ENCODE peak calls at places on chromosome 19, in ten cellular contexts. S is upper lobe of left lung, U is ovary, B is body of pancreas, V is tibial nerve, G is uterus, H is H54, P is erythroblast, A is IMR-90, L is esophagus squamous epithelium. C is an unnamed sample.

GRCh38 chr19:28454083-28454482 is 758.9 kb downstream of the UQCRFS1 start:
- DNase-seq in L (no peak), V (no peak), G (no peak), B (no peak), S (no peak), H (no peak), U (no peak), A (no peak), P (no peak), C (no peak)

GRCh38 chr19:54002495-54003315 is 11.3 kb downstream of the CACNG6 start:
- DNase-seq in H (no peak), L (no peak), V (no peak), A (no peak), B (no peak), P (no peak), S (no peak), U (no peak), G (no peak), C (no peak)

GRCh38 chr19:50969413-50969760 is at the start of gene KLK6:
- DNase-seq in B (no peak), G (no peak), S (no peak), P (no peak), V (no peak), U (no peak), H (no peak), L (no peak), A (no peak), C (no peak)

GRCh38 chr19:40604647-40605200 is 3.6 kb downstream of the LTBP4 start:
- DNase-seq in A (no peak), B (peak), P (peak), L (no peak), U (peak), V (no peak), H (no peak), S (no peak), G (peak), C (no peak)

GRCh38 chr19:50952890-50953289 is at the start of gene KLK5:
- DNase-seq in A (no peak), V (no peak), L (no peak), G (no peak), U (no peak), H (peak), S (no peak), P (no peak), B (no peak), C (no peak)

GRCh38 chr19:12722566-12723382 is 958 bp downstream of the TNPO2 start:
- DNase-seq in A (peak), B (peak), U (peak), L (peak), P (peak), V (peak), G (peak), S (peak), H (peak), C (peak)

GRCh38 chr19:40750035-40750284 is 317 bp downstream of the ACTMAP start:
- DNase-seq in S (no peak), L (no peak), V (no peak), H (no peak), A (no peak), B (no peak), U (peak), G (no peak), P (no peak), C (no peak)

GRCh38 chr19:45822716-45823115 is 7.6 kb upstream of the RSPH6A start:
- DNase-seq in L (no peak), V (no peak), H (no peak), U (no peak), B (no peak), P (no peak), G (no peak), S (no peak), A (no peak), C (no peak)

GRCh38 chr19:45779231-45780145 is 2.8 kb downstream of the DMPK start:
- DNase-seq in U (peak), B (peak), S (peak), H (no peak), P (peak), V (peak), G (peak), A (no peak), L (peak), C (peak)

GRCh38 chr19:676343-677105 is at the start of gene FSTL3:
- DNase-seq in U (peak), B (no peak), V (no peak), P (no peak), A (no peak), G (peak), L (no peak), H (no peak), S (no peak), C (no peak)

GRCh38 chr19:21202865-21203494 is 61.1 kb downstream of the ZNF431 start:
- DNase-seq in H (peak), P (peak), V (peak), U (no peak), S (peak), B (peak), L (no peak), G (no peak), A (peak), C (peak)

GRCh38 chr19:1070576-1070930 is 3.6 kb downstream of the ARHGAP45 start:
- DNase-seq in A (no peak), P (no peak), H (no peak), V (no peak), S (no peak), U (no peak), B (no peak), G (no peak), L (no peak), C (no peak)

GRCh38 chr19:50779504-50780457 is 9.5 kb downstream of the GPR32 start:
- DNase-seq in A (no peak), L (no peak), G (no peak), B (no peak), P (no peak), H (no peak), U (no peak), V (no peak), S (no peak), C (no peak)

GRCh38 chr19:35347171-35347929 is at the start of gene FFAR1:
- DNase-seq in B (peak), P (no peak), V (peak), H (no peak), A (no peak), S (peak), U (peak), L (no peak), G (no peak), C (no peak)

GRCh38 chr19:50983625-50984292 is at the start of gene KLK7:
- DNase-seq in B (no peak), L (no peak), S (no peak), V (no peak), P (no peak), A (no peak), H (no peak), U (no peak), G (no peak), C (no peak)

GRCh38 chr19:48206402-48207093 is 36.1 kb downstream of the ZSWIM9 start:
- DNase-seq in H (no peak), U (no peak), G (no peak), B (no peak), A (no peak), V (no peak), S (peak), L (no peak), P (peak), C (no peak)
- TF ChIP-seq POLR2A in H (no peak), U (no peak), G (no peak), B (no peak), A (no peak), V (no peak), S (peak), L (no peak), P (no peak), C (no peak)

DNA sequence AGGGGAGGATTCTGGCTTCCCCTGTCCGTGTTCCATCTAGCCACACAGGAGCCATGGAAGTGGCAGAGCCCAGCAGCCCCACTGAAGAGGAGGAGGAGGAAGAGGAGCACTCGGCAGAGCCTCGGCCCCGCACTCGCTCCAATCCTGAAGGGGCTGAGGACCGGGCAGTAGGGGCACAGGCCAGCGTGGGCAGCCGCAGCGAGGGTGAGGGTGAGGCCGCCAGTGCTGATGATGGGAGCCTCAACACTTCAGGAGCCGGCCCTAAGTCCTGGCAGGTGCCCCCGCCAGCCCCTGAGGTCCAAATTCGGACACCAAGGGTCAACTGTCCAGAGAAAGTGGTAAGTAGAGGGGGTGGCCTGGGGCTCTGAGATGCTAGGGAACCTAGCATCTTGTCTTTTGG is 1.5 kb downstream of the BABAM1 start:
- DNase-seq in G (no peak), S (no peak), U (no peak), V (no peak), P (no peak), A (no peak), B (no peak), L (no peak), H (no peak), C (no peak)
- TF ChIP-seq POLR2A in G (no peak), S (no peak), U (no peak), V (no peak), P (no peak), A (no peak), B (no peak), L (no peak), H (no peak), C (no peak)

GRCh38 chr19:5064896-5065295 is 96.0 kb downstream of the KDM4B start:
- DNase-seq in A (no peak), H (no peak), B (no peak), G (no peak), L (no peak), V (no peak), U (no peak), S (no peak), P (no peak), C (no peak)
- TF ChIP-seq POLR2A in A (no peak), H (no peak), B (no peak), G (no peak), L (no peak), V (no peak), U (no peak), S (no peak), P (no peak), C (no peak)

GRCh38 chr19:30593975-30594925 is 222.1 kb downstream of the ZNF536 start:
- DNase-seq in P (no peak), L (no peak), A (no peak), U (no peak), G (no peak), V (no peak), H (no peak), B (no peak), S (no peak), C (no peak)

GRCh38 chr19:30596813-30597399 is 224.7 kb downstream of the ZNF536 start:
- DNase-seq in L (no peak), V (no peak), U (no peak), H (no peak), B (no peak), S (no peak), G (no peak), P (no peak), A (no peak), C (no peak)

GRCh38 chr19:30596268-30596667 is 224.1 kb downstream of the ZNF536 start:
- DNase-seq in H (no peak), A (no peak), B (no peak), U (no peak), P (no peak), G (no peak), L (no peak), S (no peak), V (no peak), C (no peak)

GRCh38 chr19:30590596-30591229 is 218.5 kb downstream of the ZNF536 start:
- DNase-seq in S (no peak), A (no peak), P (no peak), L (no peak), G (no peak), V (no peak), U (no peak), B (no peak), H (no peak), C (no peak)

DNA sequence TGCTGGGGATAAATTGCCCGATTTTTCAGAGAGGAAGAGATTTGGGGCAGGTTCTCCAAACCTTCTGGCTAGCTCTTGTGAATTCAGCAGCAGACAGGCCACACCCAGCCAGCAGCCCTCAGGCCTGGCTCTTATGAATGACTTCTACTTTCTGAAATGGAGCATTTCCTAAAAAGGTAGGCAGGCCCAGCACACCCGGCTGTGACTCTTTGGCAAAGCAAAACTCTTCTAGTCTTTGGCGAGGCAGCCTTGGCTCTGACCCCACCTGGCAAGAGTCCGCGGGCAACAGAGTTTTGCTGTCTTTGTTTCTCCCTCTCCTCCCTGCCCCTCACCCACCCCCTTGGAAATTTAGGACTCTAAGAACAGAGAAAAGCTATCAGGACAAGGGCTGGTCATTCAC is 221.2 kb downstream of the ZNF536 start:
- DNase-seq in A (no peak), V (no peak), G (peak), S (no peak), L (no peak), P (no peak), B (no peak), H (no peak), U (no peak), C (no peak)
- TF ChIP-seq POLR2A in A (no peak), V (no peak), G (no peak), S (no peak), L (no peak), P (no peak), B (no peak), H (no peak), U (no peak), C (no peak)

DNA sequence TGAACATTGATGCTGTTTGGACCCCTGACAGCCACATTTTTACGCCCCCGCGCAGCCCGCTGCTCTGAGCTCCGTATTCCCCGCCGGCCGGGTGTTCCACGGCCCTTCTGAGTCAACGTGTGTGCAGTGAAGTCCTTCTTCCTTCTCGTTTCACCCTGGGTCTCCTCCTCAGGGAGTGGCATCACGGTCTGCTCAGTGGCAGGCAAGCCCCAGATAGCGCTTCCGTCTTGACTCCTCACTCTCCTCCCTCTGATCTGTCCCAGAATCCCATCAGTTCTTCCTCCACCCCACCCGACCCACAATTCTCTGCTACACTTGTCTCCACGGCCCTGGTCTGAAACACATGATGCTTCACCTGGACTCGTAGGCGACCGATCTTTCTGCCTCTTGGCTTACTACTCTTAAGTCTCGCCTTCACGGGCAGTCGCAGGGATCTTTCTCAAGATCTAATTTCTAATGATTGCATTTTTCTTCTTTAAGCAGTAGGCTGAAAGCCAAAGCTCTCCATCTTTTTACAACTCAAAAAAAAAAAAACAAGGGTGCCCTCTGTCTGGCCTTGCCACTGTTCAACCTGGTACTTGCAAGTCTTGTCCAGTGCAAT is 33.9 kb downstream of the CCNE1 start:
- DNase-seq in V (no peak), P (peak), A (peak), U (no peak), B (no peak), G (no peak), S (no peak), H (peak), L (no peak), C (no peak)
- TF ChIP-seq POLR2A in V (no peak), P (no peak), A (no peak), U (no peak), B (no peak), G (no peak), S (no peak), H (peak), L (no peak), C (no peak)

DNA sequence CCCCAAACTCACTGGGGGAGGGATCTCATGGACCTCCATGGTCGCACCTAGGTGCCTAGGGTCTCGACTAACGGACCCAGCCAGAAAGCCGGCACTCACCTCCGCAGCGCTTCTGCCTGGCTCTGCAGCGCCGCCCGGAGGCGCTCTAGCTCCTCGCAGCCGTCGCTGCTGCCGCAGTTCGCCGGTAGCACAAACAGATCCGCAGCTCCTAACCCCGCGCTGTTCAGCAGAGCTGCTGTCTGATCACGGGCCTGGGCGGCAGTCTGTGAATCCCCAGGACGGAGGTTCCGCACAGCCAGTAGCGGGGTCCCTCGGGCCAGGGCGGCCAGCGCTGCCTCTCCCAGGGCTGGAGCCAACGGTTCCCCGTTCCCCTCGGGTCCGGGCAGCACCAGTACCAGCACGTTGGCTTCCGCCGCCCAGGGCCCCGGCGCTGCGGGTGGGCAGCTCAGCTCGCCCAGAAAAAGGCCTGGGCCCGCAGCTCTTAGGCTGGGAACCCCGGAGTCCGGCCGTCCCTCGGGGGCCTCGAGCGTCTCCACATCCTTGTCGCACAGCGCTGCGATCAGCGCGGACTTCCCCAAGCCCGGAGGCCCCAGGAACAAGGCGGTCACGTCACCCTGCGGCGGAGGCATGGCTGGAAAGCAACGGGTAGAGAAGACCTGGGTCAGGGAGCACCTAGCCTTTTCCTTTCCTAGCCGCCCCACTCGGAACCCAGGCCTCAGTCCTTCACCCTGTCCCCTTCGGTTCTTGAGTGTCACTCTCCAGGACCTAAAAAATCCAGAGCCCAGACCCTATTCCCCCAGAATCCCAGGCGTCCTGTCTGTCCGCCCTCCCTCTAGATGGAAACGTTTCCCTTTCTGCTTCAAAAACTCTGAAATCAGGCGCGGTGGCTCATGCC is 977 bp downstream of the IRGQ start:
- DNase-seq in G (no peak), L (no peak), U (peak), V (no peak), S (peak), H (peak), B (peak), A (peak), P (peak), C (peak)
- TF ChIP-seq POLR2A in G (no peak), L (no peak), U (no peak), V (no peak), S (peak), H (no peak), B (peak), A (no peak), P (peak), C (no peak)

DNA sequence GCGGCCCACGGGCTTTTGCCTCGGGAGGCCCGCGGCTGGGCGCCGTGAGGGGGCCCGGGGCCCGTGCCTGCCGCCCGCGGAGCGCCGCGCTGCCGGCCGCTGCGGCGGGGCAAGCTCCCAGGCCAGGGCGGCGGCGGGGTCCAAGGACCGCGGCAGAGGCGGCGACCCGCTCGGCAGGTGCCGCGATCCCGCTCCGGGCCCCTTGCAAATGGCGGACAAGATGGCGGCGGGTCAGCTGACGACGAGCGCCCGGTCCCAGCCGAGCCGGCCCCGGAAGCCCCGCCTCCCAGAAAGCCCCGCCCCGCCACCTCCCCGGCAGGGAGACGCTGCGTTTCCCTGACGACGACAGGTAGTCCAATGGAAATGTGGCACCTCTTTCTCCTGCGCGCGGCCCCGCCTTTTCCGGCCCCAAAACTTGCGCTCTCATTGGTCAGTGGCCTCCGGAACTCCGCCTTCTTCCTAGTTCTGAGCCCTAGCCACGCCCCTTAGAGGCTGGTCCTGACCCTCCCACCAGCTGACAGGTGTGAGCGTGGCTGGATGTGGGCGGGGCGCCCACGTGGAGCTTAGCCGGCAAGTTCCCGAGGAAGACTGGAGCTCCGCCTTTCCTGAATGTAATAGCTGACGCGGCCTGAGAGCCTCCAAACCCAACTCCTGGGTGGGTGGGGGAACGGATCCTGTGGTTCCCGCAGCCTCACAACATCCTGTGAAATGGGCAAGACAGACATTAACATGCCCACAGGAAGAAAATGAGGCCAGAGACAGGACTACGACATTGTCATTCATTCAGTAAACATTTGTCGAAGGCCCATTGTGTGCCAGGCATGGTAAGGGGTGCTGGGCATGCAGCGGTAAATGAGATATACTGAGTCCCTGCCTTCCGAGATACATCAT is at the start of gene AP3D1:
- DNase-seq in L (peak), U (peak), V (peak), A (peak), G (peak), S (peak), B (peak), H (peak), P (peak), C (peak)
- TF ChIP-seq POLR2A in L (no peak), U (no peak), V (peak), A (peak), G (peak), S (peak), B (no peak), H (peak), P (peak), C (no peak)

DNA sequence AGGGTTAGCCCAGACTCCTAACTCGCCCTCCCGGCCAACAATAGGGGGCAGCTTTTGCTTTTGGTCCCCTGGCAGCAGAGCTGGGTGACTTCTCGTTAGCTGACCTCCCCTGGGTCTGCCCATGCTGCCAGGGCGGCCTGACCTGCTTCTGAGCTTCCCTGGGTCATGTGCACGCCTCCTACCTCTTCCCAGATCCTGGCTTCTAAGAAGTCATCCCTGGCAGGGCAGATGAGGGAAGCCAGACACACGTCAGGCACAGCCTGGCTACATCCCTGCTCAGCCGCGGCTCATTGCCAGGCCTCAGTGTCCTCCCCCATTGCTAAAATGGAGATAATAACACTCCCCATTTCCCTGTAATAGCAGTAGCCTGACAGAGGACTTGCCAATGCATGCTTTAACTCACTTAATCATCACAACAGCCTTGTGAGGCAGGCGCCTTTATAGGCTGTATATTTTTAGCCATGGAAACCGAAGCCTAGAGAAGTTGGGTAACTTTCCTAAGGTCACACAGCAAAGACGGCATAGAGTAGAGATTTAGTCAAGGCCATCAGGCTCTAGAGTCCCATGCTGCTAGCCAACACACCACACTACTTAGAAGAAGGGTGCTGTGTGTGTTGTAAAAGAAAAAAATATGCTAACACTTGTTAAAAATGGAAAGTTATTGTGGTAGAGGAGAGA is 2.1 kb downstream of the KCNK6 start:
- DNase-seq in U (peak), G (peak), H (no peak), B (peak), V (no peak), A (peak), S (no peak), P (no peak), L (no peak), C (no peak)
- TF ChIP-seq POLR2A in U (peak), G (peak), H (no peak), B (no peak), V (no peak), A (no peak), S (no peak), P (no peak), L (no peak), C (no peak)